ENCODE peak calls at places on chromosomes 12 and 14, in seven cellular contexts. N is dorsolateral prefrontal cortex, M is upper lobe of right lung, Z is left ventricle myocardium inferior, B is upper lobe of left lung, P is right lobe of liver, I is A549. D is an unnamed sample.

GRCh38 chr12:24360907-24361306 is 411.4 kb upstream of the SOX5 start:
- DNase-seq in N (no peak), M (no peak), Z (no peak), B (no peak), P (no peak), I (no peak), D (no peak)

GRCh38 chr14:92475451-92476187 is 38.0 kb upstream of the RIN3 start:
- DNase-seq in N (no peak), M (peak), Z (peak), B (no peak), P (no peak), I (no peak), D (no peak)

GRCh38 chr14:34436118-34436905 is 25.7 kb downstream of the SPTSSA start:
- DNase-seq in N (no peak), M (no peak), Z (no peak), B (no peak), P (no peak), I (no peak), D (no peak)

GRCh38 chr12:58981961-58982360 is 61.7 kb upstream of the LRIG3 start:
- DNase-seq in N (no peak), M (no peak), Z (no peak), B (no peak), P (no peak), I (no peak), D (no peak)

GRCh38 chr12:19276767-19277166 is 147.2 kb downstream of the PLEKHA5 start:
- DNase-seq in N (no peak), M (no peak), Z (no peak), B (no peak), P (no peak), I (no peak), D (no peak)

GRCh38 chr14:56061051-56061450 is 57.2 kb upstream of the PELI2 start:
- DNase-seq in N (no peak), M (no peak), Z (no peak), B (no peak), P (no peak), I (no peak), D (no peak)

GRCh38 chr12:24764712-24765111 is 184.2 kb downstream of the BCAT1 start:
- DNase-seq in N (no peak), M (no peak), Z (no peak), B (no peak), P (no peak), I (no peak), D (no peak)

GRCh38 chr14:67650694-67651093 is 23.7 kb downstream of the VTI1B start:
- DNase-seq in N (no peak), M (no peak), Z (no peak), B (no peak), P (no peak), I (no peak), D (peak)

GRCh38 chr14:100221419-100222218 is 17.3 kb upstream of the YY1 start:
- DNase-seq in N (no peak), M (peak), Z (peak), B (no peak), P (peak), I (no peak), D (no peak)

GRCh38 chr12:67068773-67069450 is 200.2 kb upstream of the CAND1 start:
- DNase-seq in N (no peak), M (peak), Z (no peak), B (peak), P (peak), I (peak), D (peak)

GRCh38 chr12:49698619-49699545 is 8.3 kb downstream of the FMNL3 start:
- DNase-seq in N (no peak), M (peak), Z (peak), B (no peak), P (no peak), I (no peak), D (peak)

GRCh38 chr12:94615284-94616216 is 34.8 kb downstream of the TMCC3 start:
- DNase-seq in N (peak), M (no peak), Z (peak), B (no peak), P (peak), I (peak), D (peak)

GRCh38 chr12:52004042-52004648 is 2.6 kb upstream of the TAMALIN start:
- DNase-seq in N (peak), M (no peak), Z (no peak), B (no peak), P (no peak), I (peak), D (peak)

GRCh38 chr14:101125719-101126375 is 222.3 kb upstream of the RTL1 start:
- DNase-seq in N (no peak), M (peak), Z (no peak), B (no peak), P (peak), I (no peak), D (no peak)

GRCh38 chr14:41605550-41606248 is 977 bp upstream of the LRFN5 start:
- DNase-seq in N (no peak), M (no peak), Z (no peak), B (no peak), P (no peak), I (no peak), D (no peak)

GRCh38 chr12:113788020-113788856 is 177.9 kb downstream of the RBM19 start:
- DNase-seq in N (no peak), M (no peak), Z (no peak), B (no peak), P (no peak), I (no peak), D (peak)

GRCh38 chr12:68479832-68480291 is 130.8 kb upstream of the RAP1B start:
- DNase-seq in N (no peak), M (no peak), Z (no peak), B (no peak), P (no peak), I (peak), D (peak)

GRCh38 chr14:61514006-61514830 is 181.1 kb upstream of the HIF1A start:
- DNase-seq in N (no peak), M (no peak), Z (no peak), B (no peak), P (no peak), I (no peak), D (no peak)

GRCh38 chr14:56216631-56217379 is 98.6 kb downstream of the PELI2 start:
- DNase-seq in N (peak), M (no peak), Z (peak), B (peak), P (peak), I (no peak), D (no peak)

GRCh38 chr14:77980475-77981321 is 180.8 kb downstream of the ADCK1 start:
- DNase-seq in N (no peak), M (peak), Z (no peak), B (peak), P (peak), I (no peak), D (no peak)

GRCh38 chr12:56413392-56413791 is 35.8 kb downstream of the TIMELESS start:
- DNase-seq in N (no peak), M (no peak), Z (no peak), B (peak), P (no peak), I (no peak), D (no peak)

GRCh38 chr14:72714871-72715214 is 179.1 kb downstream of the DPF3 start:
- DNase-seq in N (no peak), M (peak), Z (peak), B (no peak), P (no peak), I (no peak), D (no peak)

GRCh38 chr12:65195387-65196055 is 26.1 kb downstream of the LEMD3 start:
- DNase-seq in N (no peak), M (no peak), Z (no peak), B (no peak), P (no peak), I (no peak), D (no peak)

GRCh38 chr14:58636129-58636528 is 1.6 kb upstream of the DACT1 start:
- DNase-seq in N (no peak), M (no peak), Z (no peak), B (no peak), P (no peak), I (no peak), D (no peak)

GRCh38 chr14:58637040-58637390 is 747 bp upstream of the DACT1 start:
- DNase-seq in N (peak), M (peak), Z (peak), B (peak), P (no peak), I (peak), D (peak)

GRCh38 chr14:58638231-58639205 is 756 bp downstream of the DACT1 start:
- DNase-seq in N (no peak), M (peak), Z (peak), B (peak), P (no peak), I (peak), D (no peak)

GRCh38 chr14:58639842-58640484 is 2.2 kb downstream of the DACT1 start:
- DNase-seq in N (no peak), M (no peak), Z (no peak), B (no peak), P (no peak), I (peak), D (peak)

DNA sequence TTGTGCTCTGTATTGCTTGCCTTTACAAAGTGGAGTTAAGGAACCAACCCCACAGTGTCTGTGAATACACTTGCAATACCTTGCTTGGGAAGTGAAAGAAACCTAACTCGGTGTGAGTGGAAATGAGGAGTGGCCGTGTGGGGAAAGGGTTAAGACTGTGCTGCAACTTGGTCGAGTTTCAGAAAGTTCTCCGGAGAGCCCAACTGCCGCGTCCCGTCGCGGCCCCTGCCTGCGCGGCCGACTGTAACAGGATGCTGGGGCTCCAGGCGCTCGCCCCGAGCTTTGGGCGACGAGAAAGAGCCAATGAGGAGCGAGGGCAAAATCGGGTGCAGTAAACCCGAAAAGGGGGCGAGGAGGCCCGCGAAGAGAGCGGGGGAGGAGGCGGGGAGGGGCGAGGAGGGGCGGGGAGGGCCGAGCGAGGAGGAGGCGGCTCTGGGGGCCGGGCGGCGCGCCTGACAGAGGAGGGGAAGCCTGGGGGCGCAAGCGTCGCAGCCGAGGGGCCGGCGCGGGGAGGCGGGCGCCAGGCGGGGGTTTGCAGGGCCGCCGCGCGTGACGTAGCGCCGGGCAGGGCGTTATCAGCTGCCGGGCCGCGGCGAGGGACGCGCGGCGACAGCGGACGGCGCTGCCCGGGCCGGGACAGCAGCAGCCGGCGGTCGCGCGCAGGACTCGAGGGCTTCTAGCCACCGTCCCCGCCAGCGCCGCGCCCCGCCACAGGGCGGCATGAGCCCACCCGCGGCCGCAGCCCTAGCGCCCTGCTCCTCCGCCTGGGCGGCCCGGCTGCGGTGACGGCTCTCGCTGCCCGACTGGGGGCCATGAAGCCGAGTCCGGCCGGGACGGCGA is at the start of gene DACT1:
- DNase-seq in N (no peak), M (peak), Z (peak), B (peak), P (peak), I (peak), D (peak)
- H3K27ac ChIP-seq in N (peak), M (peak), Z (peak), B (peak), P (peak), I (peak), D (no peak)

GRCh38 chr14:91250912-91251311 is 6.4 kb upstream of the GPR68 start:
- DNase-seq in N (no peak), M (no peak), Z (no peak), B (no peak), P (no peak), I (no peak), D (no peak)

GRCh38 chr14:91255026-91255695 is 10.7 kb upstream of the GPR68 start:
- DNase-seq in N (no peak), M (no peak), Z (no peak), B (no peak), P (no peak), I (peak), D (no peak)

GRCh38 chr14:91253795-91254323 is 9.4 kb upstream of the GPR68 start:
- DNase-seq in N (no peak), M (no peak), Z (no peak), B (no peak), P (no peak), I (no peak), D (no peak)

GRCh38 chr14:91254456-91254855 is 10.0 kb upstream of the GPR68 start:
- DNase-seq in N (no peak), M (no peak), Z (no peak), B (no peak), P (no peak), I (no peak), D (no peak)

GRCh38 chr14:91252901-91253794 is 8.6 kb upstream of the GPR68 start:
- DNase-seq in N (no peak), M (peak), Z (peak), B (peak), P (no peak), I (no peak), D (no peak)
- TF ChIP-seq CTCF in N (no peak), M (peak), Z (no peak), B (no peak), P (no peak), I (no peak), D (peak)

GRCh38 chr12:70540996-70541395 is 96.2 kb downstream of the PTPRB start:
- DNase-seq in N (no peak), M (no peak), Z (no peak), B (no peak), P (no peak), I (no peak), D (no peak)

DNA sequence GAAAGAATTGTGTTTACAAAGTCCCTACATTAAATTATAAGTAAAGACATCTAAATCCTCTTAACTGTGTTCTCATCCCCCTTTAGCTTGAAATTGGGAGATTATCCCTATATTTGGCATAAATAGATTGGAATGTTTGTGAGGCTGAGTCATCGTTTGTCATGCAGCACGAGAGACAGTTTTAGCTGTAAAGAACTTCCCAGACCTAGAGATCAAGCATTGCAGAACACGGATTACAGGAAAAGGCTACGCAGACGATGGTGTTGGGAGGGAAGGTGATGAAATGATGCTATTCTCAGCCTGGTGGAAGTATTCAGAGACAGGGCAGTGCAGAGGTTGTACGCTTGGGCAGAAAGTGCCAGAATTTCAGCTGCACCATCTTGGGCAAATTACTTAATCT is 93.8 kb downstream of the PTPRB start:
- DNase-seq in N (no peak), M (no peak), Z (no peak), B (no peak), P (no peak), I (peak), D (peak)
- H3K27ac ChIP-seq in N (peak), M (no peak), Z (peak), B (peak), P (no peak), I (no peak), D (no peak)

GRCh38 chr12:125403145-125403789 is 338.0 kb downstream of the AACS start:
- DNase-seq in N (no peak), M (no peak), Z (no peak), B (no peak), P (no peak), I (peak), D (peak)
- TF ChIP-seq CTCF in N (peak), M (peak), Z (peak), B (no peak), P (peak), I (peak), D (peak)